ENCODE peak calls at places on chromosomes 1 and 21, in nine cellular contexts. C, J, N, H, O, P, Q, A and Z are unnamed samples.

GRCh38 chr1:16005597-16005996 is 1.6 kb downstream of the SRARP start:
- DNase-seq in O (no peak), J (no peak), P (no peak), A (no peak), N (no peak), Q (no peak), C (no peak), H (no peak), Z (no peak)

GRCh38 chr1:1539310-1540014 is 962 bp downstream of the TMEM240 start:
- DNase-seq in N (peak; percentile 46), J (no peak), Q (no peak), C (no peak), H (no peak), A (no peak), P (no peak), O (no peak), Z (no peak)

GRCh38 chr1:115822117-115822516 is 18.8 kb downstream of the NHLH2 start:
- DNase-seq in P (no peak), N (no peak), C (no peak), O (no peak), H (no peak), J (no peak), A (no peak), Q (no peak), Z (no peak)

GRCh38 chr21:43866233-43866632 is 1.2 kb downstream of the AGPAT3 start:
- DNase-seq in J (no peak), P (peak; percentile 21), H (peak; percentile 4), O (peak; percentile 63), N (peak; percentile 43), A (peak; percentile 66), C (no peak), Q (no peak), Z (no peak)

GRCh38 chr1:58768971-58769808 is 14.7 kb downstream of the JUN start:
- DNase-seq in A (peak; percentile 65), P (no peak), C (peak; percentile 55), N (peak; percentile 80), H (peak; percentile 61), O (no peak), Q (peak; percentile 86), J (no peak), Z (peak; percentile 98)

GRCh38 chr1:207698822-207699483 is 52.9 kb upstream of the CD46 start:
- DNase-seq in J (no peak), P (no peak), O (no peak), C (no peak), Q (peak; percentile 31), N (peak; percentile 54), A (peak; percentile 57), H (peak; percentile 60), Z (no peak)

GRCh38 chr1:206782448-206782847 is 10.2 kb upstream of the IL10 start:
- DNase-seq in J (no peak), A (no peak), Q (no peak), O (no peak), C (no peak), N (no peak), P (no peak), H (no peak), Z (no peak)

GRCh38 chr1:224542783-224543440 is 73.2 kb upstream of the CNIH3 start:
- DNase-seq in J (no peak), A (peak; percentile 29), C (no peak), N (peak; percentile 22), H (no peak), O (no peak), Q (no peak), P (no peak), Z (no peak)

GRCh38 chr21:34986561-34987533 is 62.3 kb downstream of the RUNX1 start:
- DNase-seq in Q (no peak), P (peak; percentile 27), J (no peak), H (no peak), N (no peak), A (peak; percentile 78), O (no peak), C (no peak), Z (no peak)

GRCh38 chr1:58964880-58965279 is 181.0 kb upstream of the JUN start:
- DNase-seq in P (no peak), C (no peak), A (no peak), Q (no peak), H (no peak), J (no peak), N (peak; percentile 36), O (no peak), Z (no peak)

GRCh38 chr1:31587720-31588423 is 11.6 kb downstream of the TINAGL1 start:
- DNase-seq in N (peak; percentile 83), Q (no peak), C (peak; percentile 68), J (no peak), P (no peak), O (no peak), H (peak; percentile 6), A (peak; percentile 64), Z (peak; percentile 32)

GRCh38 chr1:153429266-153430165 is 13.2 kb downstream of the S100A7A start:
- DNase-seq in J (peak; percentile 9), C (no peak), O (no peak), H (peak; percentile 90), Q (no peak), P (no peak), N (no peak), A (no peak), Z (no peak)

GRCh38 chr1:81758213-81758612 is 42.5 kb upstream of the ADGRL2 start:
- DNase-seq in O (no peak), P (no peak), Q (no peak), A (no peak), C (no peak), N (no peak), J (no peak), H (no peak), Z (no peak)

GRCh38 chr1:243642936-243643335 is 207.1 kb downstream of the AKT3 start:
- DNase-seq in O (no peak), A (no peak), Q (no peak), J (no peak), P (no peak), H (no peak), N (no peak), C (no peak), Z (no peak)

GRCh38 chr1:182616130-182617074 is 12.2 kb upstream of the RGS16 start:
- DNase-seq in N (peak; percentile 74), Q (peak; percentile 39), H (peak; percentile 96), P (peak; percentile 46), C (peak; percentile 61), A (peak; percentile 89), O (peak; percentile 82), J (peak; percentile 59), Z (peak; percentile 83)

GRCh38 chr1:226697151-226697575 is 41.9 kb downstream of the ITPKB start:
- DNase-seq in H (no peak), P (no peak), C (no peak), N (no peak), Q (no peak), J (no peak), O (no peak), A (no peak), Z (no peak)